ENCODE peak calls at places on chromosomes 3 and 15, in four cellular contexts. Z is A549, A is endodermal cell, Y is lower lobe of right lung. H is an unnamed sample.

GRCh38 chr3:79314962-79315361 is 452.8 kb downstream of the ROBO1 start:
- DNase-seq in Z (no peak), A (no peak), Y (no peak), H (no peak)

GRCh38 chr3:126450744-126451143 is 24.9 kb downstream of the ZXDC start:
- DNase-seq in Z (no peak), Y (no peak), A (peak), H (no peak)

GRCh38 chr3:124839896-124840295 is 47.3 kb downstream of the ITGB5 start:
- DNase-seq in Z (no peak), Y (no peak), A (peak), H (no peak)

GRCh38 chr15:95295311-95295710 is 1035.2 kb upstream of the NR2F2 start:
- DNase-seq in Z (no peak), Y (no peak), A (no peak), H (no peak)

GRCh38 chr3:38556640-38557358 is 60.7 kb downstream of the EXOG start:
- DNase-seq in A (peak), Y (peak), Z (no peak), H (no peak)

GRCh38 chr3:130093741-130094391 is 12.2 kb downstream of the ALG1L2 start:
- DNase-seq in Z (no peak), A (peak), Y (peak), H (no peak)

GRCh38 chr15:84734794-84735479 is 13.5 kb upstream of the ZNF592 start:
- DNase-seq in Z (peak), Y (peak), A (peak), H (peak)

GRCh38 chr15:88900309-88900981 is 5.1 kb upstream of the HAPLN3 start:
- DNase-seq in Z (peak), Y (no peak), A (no peak), H (no peak)

GRCh38 chr3:46083956-46084355 is 56.7 kb upstream of the XCR1 start:
- DNase-seq in Y (no peak), Z (peak), A (no peak), H (no peak)

GRCh38 chr3:46082849-46083248 is 55.6 kb upstream of the XCR1 start:
- DNase-seq in Y (no peak), A (no peak), Z (no peak), H (no peak)

GRCh38 chr3:46078712-46079400 is 51.6 kb upstream of the XCR1 start:
- DNase-seq in Y (peak), Z (peak), A (peak), H (peak)

GRCh38 chr3:46082021-46082420 is 54.7 kb upstream of the XCR1 start:
- DNase-seq in Y (no peak), A (no peak), Z (no peak), H (no peak)

DNA sequence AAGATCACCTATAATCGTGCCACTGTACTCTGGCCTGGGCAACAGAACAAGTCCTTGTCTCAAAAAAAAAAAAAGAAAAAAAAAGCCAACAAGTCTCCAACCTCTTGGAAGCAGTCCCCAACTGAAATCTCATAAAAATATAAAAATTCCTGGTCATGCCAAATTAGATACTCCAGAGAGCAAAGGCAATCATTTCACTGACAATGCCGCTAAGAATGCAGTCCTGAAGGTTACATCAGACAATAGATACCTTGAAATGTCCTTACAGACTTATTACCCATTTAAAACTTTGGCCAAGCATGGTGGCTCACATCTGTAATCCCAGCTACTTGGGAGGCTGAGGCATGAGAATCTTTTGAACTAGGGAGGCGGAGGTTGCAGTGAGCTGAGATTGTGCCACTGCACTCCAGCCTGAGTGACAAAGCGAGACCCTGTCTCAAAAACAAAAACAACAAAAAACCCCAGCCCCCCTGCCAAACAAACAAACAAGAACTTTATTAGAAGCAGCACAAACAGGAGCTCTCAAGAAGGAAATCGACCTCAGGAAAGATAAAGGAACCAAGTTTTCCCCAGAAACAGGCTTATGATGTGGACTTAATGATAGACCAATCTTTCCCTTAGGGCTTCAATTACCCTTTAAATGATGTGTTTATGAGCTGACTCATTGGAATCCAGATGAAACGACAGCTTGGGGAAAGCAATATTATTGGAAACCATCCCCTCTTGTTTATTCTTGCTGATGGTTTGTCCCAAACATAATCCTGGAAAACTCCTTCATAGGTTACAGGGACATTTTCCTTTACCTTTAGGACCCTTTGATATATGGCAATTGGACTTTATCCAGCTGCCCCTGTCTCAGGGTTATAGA is 53.1 kb upstream of the XCR1 start:
- DNase-seq in Y (no peak), Z (no peak), A (no peak), H (no peak)
- TF ChIP-seq CTCF in Y (no peak), Z (no peak), A (no peak), H (no peak)

DNA sequence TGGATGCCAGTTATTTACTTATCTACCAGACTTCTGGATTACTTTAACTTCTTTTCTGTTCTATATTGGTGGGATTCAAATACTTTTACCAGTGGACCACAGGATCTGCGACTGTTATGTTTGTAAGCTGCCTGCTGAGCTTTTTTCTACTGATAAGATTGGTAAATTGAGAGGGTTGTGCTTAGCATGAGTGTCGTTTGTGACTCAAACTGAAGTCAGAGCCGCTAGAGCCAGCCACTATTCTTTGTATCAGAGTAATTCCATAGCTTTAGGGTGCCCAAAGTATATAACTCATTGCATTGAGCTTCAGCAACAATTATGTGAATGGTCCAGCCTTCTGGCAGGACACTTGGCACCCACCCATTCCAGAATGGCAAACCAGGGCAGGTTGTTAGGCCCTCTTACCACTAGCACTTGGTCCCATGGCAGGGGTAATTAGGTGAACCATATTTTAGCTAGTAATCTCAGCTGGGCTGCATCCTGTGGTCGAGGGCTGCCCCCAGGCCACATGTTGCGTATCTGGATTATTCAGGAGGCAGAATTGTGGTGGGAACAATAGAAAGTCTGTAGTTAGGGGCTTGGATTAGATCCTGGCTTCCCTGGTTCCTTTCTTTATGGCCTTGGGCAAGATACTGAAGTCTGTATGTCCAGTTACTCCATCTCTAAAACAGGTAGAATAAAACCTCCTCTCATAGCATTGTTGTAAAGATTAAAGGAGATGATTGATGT is 6.0 kb downstream of the PLCL2 start:
- DNase-seq in Y (no peak), A (no peak), Z (no peak), H (no peak)
- TF ChIP-seq CTCF in Y (no peak), A (no peak), Z (no peak), H (no peak)

GRCh38 chr3:193190387-193190786 is 50.6 kb upstream of the PLAAT1 start:
- DNase-seq in A (peak), Z (peak), Y (no peak), H (no peak)
- TF ChIP-seq CTCF in A (peak), Z (no peak), Y (peak), H (no peak)

DNA sequence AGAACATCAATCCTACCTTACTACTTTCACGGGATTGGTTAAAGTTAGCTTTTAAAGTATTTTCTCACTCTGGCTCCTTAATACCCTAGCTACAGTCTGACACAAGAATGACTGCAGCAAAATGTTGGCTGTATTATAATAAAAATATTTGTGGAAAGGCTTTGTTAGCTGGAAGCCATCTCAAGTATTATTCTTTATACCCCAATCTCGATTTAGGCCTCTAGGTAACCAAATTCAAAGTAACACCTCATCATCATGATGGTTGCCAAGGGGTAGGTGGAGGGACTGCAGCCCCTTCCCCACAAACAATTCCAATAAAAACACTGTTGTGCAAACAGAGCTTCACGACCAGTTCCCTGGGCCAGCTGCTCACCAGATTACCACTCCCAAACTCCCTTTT is 786 bp upstream of the GMPS start:
- DNase-seq in A (no peak), Z (no peak), Y (no peak), H (no peak)
- TF ChIP-seq CTCF in A (peak), Z (no peak), Y (no peak), H (no peak)

DNA sequence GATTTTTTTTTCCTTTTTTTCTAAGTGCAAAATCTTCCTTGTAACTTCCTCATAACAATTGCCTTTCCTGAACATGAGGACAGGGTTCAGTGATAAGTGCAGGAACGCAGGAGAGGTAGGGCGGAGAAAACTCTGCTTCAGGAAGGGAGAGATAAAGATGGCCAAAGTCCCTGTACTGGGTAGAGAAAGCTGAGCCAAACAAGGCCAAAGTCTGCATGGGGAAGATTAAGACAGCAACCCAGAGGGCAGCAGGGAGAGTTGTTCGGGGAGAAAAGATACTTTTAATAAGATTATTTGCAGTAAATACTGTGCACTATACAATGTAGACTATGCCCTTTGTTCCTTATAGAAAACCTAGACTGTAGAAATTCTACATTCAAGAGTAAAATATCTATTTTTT is 55.4 kb upstream of the LRRFIP2 start:
- DNase-seq in A (no peak), Y (no peak), Z (peak), H (no peak)
- TF ChIP-seq CTCF in A (no peak), Y (no peak), Z (no peak), H (no peak)

GRCh38 chr3:101495552-101495951 is 17.5 kb downstream of the SENP7 start:
- DNase-seq in Y (no peak), A (peak), Z (peak), H (no peak)
- TF ChIP-seq CTCF in Y (no peak), A (peak), Z (peak), H (no peak)

H was measured in natural killer cell.